ENCODE peak calls at places on chromosomes 7 and 10, in seven cellular contexts. F is tibial artery, E is gastrocnemius medialis, G is cardiac muscle cell, S is uterus, O is ovary, Q is hepatocyte. Y is an unnamed sample. For H3K4me1, the result is how much of the 10 kb centered on the place peaks cover.

GRCh38 chr10:43355749-43356371 is 15.6 kb upstream of the FXYD4 start:
- DNase-seq in F (no peak), G (no peak), O (no peak), Q (no peak), S (no peak), E (no peak), Y (no peak)

GRCh38 chr10:34780818-34781380 is 34.2 kb downstream of the PARD3 start:
- DNase-seq in E (peak), S (peak), F (peak), Q (peak), O (peak), G (peak), Y (no peak)

GRCh38 chr10:71033396-71033980 is 145.1 kb upstream of the PCBD1 start:
- DNase-seq in E (no peak), G (no peak), F (no peak), Q (no peak), O (no peak), S (no peak), Y (no peak)

GRCh38 chr7:24820730-24821044 is 63.4 kb upstream of the GSDME start:
- DNase-seq in O (no peak), S (no peak), G (peak), E (no peak), F (no peak), Q (peak), Y (no peak)

GRCh38 chr7:77383333-77383740 is 32.8 kb downstream of the GSAP start:
- DNase-seq in E (no peak), F (no peak), Q (no peak), O (no peak), G (no peak), S (no peak), Y (no peak)

GRCh38 chr10:97572214-97572989 is at the start of gene ANKRD2:
- DNase-seq in G (peak), F (peak), S (peak), E (peak), O (peak), Q (peak), Y (no peak)

GRCh38 chr7:5441840-5442513 is 18.3 kb upstream of the TNRC18 start:
- DNase-seq in S (no peak), O (no peak), F (no peak), G (no peak), E (no peak), Q (no peak), Y (no peak)

GRCh38 chr10:101011517-101012423 is 12.2 kb downstream of the LZTS2 start:
- DNase-seq in E (no peak), F (no peak), Q (peak), O (no peak), G (peak), S (no peak), Y (no peak)

GRCh38 chr7:110307776-110308175 is 783.2 kb upstream of the LRRN3 start:
- DNase-seq in O (no peak), G (no peak), Q (no peak), S (no peak), E (no peak), F (no peak), Y (no peak)

GRCh38 chr10:57897611-57898010 is 370.1 kb downstream of the IPMK start:
- DNase-seq in O (no peak), F (no peak), Q (no peak), S (no peak), G (no peak), E (no peak), Y (no peak)

GRCh38 chr10:95388539-95388938 is 97.7 kb upstream of the PDLIM1 start:
- DNase-seq in F (peak), Q (peak), E (no peak), S (no peak), O (no peak), G (no peak), Y (no peak)

GRCh38 chr10:77781451-77782327 is 144.1 kb upstream of the KCNMA1 start:
- DNase-seq in S (no peak), E (no peak), G (no peak), O (no peak), F (peak), Q (no peak), Y (peak)

GRCh38 chr7:19202599-19202998 is 57.4 kb upstream of the FERD3L start:
- DNase-seq in F (no peak), S (no peak), E (no peak), O (no peak), G (no peak), Q (no peak), Y (no peak)

GRCh38 chr10:80498039-80498832 is 39.5 kb upstream of the SH2D4B start:
- DNase-seq in G (no peak), F (no peak), Q (no peak), S (no peak), E (no peak), O (no peak), Y (peak)

GRCh38 chr10:31659665-31660064 is 269.0 kb downstream of the ARHGAP12 start:
- DNase-seq in S (no peak), O (no peak), Q (no peak), E (no peak), F (no peak), G (no peak), Y (no peak)
- H3K27ac ChIP-seq in S (peak), O (no peak), Q (peak), E (no peak), F (no peak), G (no peak), Y (no peak)

GRCh38 chr10:31630866-31631567 is 297.6 kb downstream of the ARHGAP12 start:
- DNase-seq in O (no peak), E (peak), Q (no peak), S (no peak), F (no peak), G (no peak), Y (no peak)
- TF ChIP-seq CTCF in O (no peak), E (no peak), Q (no peak), S (no peak), F (no peak), G (no peak), Y (no peak)

DNA sequence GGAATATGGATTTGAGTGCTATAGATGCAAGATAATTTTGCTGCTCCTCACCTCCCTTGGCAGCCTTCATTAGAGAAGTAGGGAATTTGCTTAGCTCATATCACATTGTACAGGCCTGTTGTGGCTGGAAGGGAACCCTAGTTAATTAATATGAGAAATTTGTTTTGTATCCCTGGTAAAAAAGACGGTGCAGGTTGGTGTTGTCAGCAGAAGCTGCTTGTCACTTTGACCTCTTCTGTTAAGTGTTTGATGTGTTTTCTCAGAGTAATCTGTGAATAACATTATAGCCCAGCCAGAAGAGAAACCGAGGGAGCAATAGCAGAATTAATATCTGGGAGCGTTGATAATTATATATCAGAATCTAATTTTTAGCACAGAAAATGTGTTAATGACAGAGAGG is 278.4 kb downstream of the LRMDA start:
- DNase-seq in E (no peak), Q (no peak), F (no peak), S (no peak), G (no peak), O (no peak), Y (no peak)
- H3K4me1 ChIP-seq in E (under half), Q (under half), F (under half), S (under half), G (under half), O (under half), Y (under half)

DNA sequence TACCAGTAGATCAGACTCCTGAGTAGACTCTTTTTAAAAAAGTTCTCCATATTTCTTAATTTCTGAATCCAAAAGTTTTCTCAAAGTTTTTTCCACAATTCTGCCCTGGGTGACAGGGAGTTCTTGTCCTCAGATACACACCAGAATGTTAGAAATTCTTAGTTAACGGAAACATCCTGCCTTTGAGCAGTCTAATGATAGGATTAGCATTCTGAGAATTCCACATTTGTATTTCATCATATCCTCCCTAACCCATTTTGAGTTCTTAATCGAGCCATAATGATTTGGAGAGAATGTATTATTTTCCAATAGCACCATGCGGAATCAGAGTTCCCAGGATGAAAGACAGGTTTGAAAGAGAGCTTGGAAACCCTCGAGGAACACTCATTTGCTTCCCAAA is 28.9 kb upstream of the MRPS33 start:
- DNase-seq in E (no peak), F (no peak), O (no peak), S (no peak), G (no peak), Q (no peak), Y (no peak)
- H3K27ac ChIP-seq in E (no peak), F (no peak), O (no peak), S (no peak), G (no peak), Q (no peak), Y (no peak)

DNA sequence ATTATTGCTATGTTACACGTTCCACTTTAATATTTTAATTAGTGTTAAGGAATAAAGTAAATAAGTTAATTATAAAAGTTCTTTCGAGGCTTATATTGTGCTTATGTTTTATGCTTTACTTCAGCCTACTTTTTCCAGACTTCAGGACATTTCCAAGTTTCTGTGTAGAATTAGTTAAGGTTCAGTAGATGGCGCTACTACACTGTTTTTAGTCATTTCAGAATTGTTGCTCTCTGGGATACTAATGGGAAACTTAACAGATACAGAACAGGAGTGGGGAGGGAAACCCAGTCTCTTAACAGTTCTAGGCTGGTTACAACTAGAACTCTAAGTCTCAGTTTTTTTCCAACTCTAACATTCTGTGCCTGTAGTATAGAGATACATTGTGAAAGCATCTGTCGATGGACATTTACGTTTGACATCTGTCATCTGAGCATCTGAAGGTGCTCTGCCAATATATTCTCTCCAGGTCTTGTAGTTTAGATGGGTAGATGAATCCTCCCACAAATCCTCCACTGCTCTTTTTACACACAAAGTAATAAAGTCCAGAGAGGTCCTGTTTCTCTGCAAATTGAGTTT is 56.8 kb upstream of the FAM171A1 start:
- DNase-seq in G (peak), E (no peak), S (no peak), Q (peak), O (no peak), F (no peak), Y (no peak)
- TF ChIP-seq CTCF in G (peak), E (peak), S (peak), Q (peak), O (peak), F (peak), Y (peak)